ENCODE peak calls at places on chromosome 22, in seven cellular contexts. J, M, E, F, T, C and B are unnamed samples. For H3K36me3 and H3K9me3, the result is how much of the 10 kb centered on the place peaks cover.

GRCh38 chr22:25062378-25063095 is 110.0 kb downstream of the KIAA1671 start:
- DNase-seq in J (peak), M (no peak), E (no peak), F (no peak), T (no peak), C (no peak), B (no peak)

GRCh38 chr22:46712288-46712687 is 25.8 kb downstream of the CERK start:
- DNase-seq in J (no peak), M (no peak), E (no peak), F (no peak), T (no peak), C (no peak), B (no peak)

GRCh38 chr22:26323013-26323412 is 106.0 kb upstream of the ASPHD2 start:
- DNase-seq in J (no peak), M (no peak), E (no peak), F (no peak), T (no peak), C (no peak), B (no peak)

GRCh38 chr22:46781291-46781690 is 18.8 kb downstream of the TBC1D22A start:
- DNase-seq in J (no peak), M (no peak), E (no peak), F (no peak), T (no peak), C (no peak), B (no peak)

GRCh38 chr22:39343259-39344045 is 6.3 kb upstream of the SYNGR1 start:
- DNase-seq in J (peak), M (peak), E (no peak), F (no peak), T (peak), C (peak), B (peak)

GRCh38 chr22:23204125-23204488 is 23.8 kb downstream of the BCR start:
- DNase-seq in J (no peak), M (no peak), E (no peak), F (no peak), T (no peak), C (no peak), B (no peak)

GRCh38 chr22:44444341-44445306 is 53.4 kb downstream of the RTL6 start:
- DNase-seq in J (no peak), M (no peak), E (peak), F (no peak), T (no peak), C (no peak), B (no peak)

GRCh38 chr22:46976130-46976529 is 213.7 kb downstream of the TBC1D22A start:
- DNase-seq in J (no peak), M (no peak), E (no peak), F (no peak), T (no peak), C (no peak), B (no peak)

GRCh38 chr22:17368727-17369552 is at the start of gene CECR2:
- DNase-seq in J (peak), M (peak), E (peak), F (peak), T (peak), C (peak), B (peak)

GRCh38 chr22:33564683-33565082 is 355.6 kb downstream of the LARGE1 start:
- DNase-seq in J (no peak), M (no peak), E (no peak), F (no peak), T (no peak), C (no peak), B (no peak)

GRCh38 chr22:46993626-46994025 is 231.2 kb downstream of the TBC1D22A start:
- DNase-seq in J (no peak), M (no peak), E (no peak), F (no peak), T (no peak), C (no peak), B (peak)

GRCh38 chr22:36465232-36466021 is 16.0 kb downstream of the TXN2 start:
- DNase-seq in J (peak), M (peak), E (peak), F (peak), T (peak), C (peak), B (no peak)

GRCh38 chr22:46922037-46922436 is 159.6 kb downstream of the TBC1D22A start:
- DNase-seq in J (no peak), M (no peak), E (no peak), F (no peak), T (no peak), C (no peak), B (no peak)

GRCh38 chr22:36339171-36340065 is 48.3 kb downstream of the MYH9 start:
- DNase-seq in J (no peak), M (peak), E (no peak), F (no peak), T (peak), C (no peak), B (no peak)

GRCh38 chr22:30946354-30946753 is 22.2 kb downstream of the MORC2 start:
- DNase-seq in J (no peak), M (no peak), E (no peak), F (no peak), T (no peak), C (no peak), B (no peak)
- H3K36me3 ChIP-seq in J (half or more), M (half or more), E (under half), F (under half), T (under half), C (under half), B (half or more)

GRCh38 chr22:49349841-49350381 is 477.8 kb downstream of the BRD1 start:
- DNase-seq in J (peak), M (no peak), E (no peak), F (no peak), T (no peak), C (no peak), B (no peak)
- H3K9me3 ChIP-seq in J (under half), M (under half), E (under half), F (under half), T (under half), C (under half), B (under half)

DNA sequence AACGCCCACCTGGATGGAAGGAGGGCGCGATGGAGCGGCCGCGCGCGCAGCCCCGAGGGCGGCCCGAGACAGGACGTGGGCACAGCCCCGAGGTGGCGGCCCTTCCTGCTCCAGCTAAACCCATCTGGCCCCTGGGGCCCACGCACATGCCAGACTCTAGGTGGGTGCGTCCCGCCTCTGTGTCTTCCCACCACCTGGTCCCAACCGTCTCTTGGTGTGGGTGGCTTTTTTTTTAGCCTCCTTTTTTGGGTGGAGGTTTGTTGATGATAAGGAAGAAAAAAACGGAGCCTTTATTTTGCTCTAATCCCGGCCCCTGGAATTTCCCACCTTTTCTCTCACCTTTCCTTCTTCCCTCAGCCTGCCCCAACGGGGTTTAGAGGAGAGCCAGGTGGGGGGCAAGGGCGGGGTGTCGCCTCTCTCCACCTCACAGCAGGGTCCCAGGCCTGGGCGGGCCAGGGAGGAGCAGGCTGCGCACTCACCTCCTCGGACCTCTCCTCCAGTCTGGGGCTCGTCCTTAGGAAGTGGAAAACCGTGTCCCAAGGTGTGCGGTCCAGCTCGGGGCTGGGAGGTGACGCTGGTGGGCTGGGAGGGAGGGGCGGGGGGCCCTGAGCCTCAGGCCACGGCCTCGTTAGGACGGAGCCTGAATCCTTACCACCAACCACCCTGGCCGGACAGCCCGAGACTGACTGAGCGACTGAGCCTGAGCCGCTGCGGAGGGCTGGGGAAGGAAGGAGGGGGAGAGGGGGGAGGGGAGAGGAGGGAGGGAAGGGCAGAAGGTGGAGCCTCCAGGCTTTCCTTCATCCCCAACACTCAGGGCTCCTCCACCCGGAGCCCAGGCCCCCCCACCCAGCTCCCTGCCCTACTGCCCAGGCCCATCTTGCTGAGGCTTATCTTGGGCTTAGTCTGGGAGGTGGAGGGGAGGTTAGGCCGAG is at the start of gene SOX10:
- DNase-seq in J (no peak), M (no peak), E (no peak), F (no peak), T (no peak), C (no peak), B (no peak)
- H3K4me3 ChIP-seq in J (no peak), M (no peak), E (peak), F (no peak), T (no peak), C (no peak), B (no peak)

DNA sequence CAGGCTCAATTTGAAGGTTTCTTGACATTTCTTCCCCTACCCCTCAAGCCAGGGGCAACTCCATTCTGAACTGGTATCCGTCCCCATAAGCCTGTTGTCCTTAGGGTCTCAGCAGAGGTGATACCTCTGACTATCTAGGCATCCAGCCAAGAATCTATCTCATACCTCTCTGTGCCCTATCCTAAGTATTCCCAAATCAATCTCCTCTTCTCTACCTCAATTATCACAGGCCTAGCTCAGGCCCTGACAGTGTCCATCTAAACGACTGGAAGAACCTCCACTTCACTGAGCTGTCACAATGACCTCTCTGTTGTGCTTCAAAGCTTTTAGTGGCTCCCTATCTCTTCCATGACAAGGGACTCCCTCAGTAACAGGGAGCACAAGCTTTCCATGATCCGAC is 26.9 kb downstream of the HIRA start:
- DNase-seq in J (no peak), M (no peak), E (no peak), F (no peak), T (no peak), C (no peak), B (no peak)
- H3K36me3 ChIP-seq in J (half or more), M (under half), E (under half), F (under half), T (under half), C (under half), B (half or more)

GRCh38 chr22:48547971-48548370 is 1279.7 kb downstream of the BRD1 start:
- DNase-seq in J (no peak), M (no peak), E (no peak), F (no peak), T (no peak), C (no peak), B (no peak)
- H3K9me3 ChIP-seq in J (under half), M (under half), E (under half), F (under half), T (under half), C (under half), B (under half)

GRCh38 chr22:30266445-30267381 is at the start of gene OSM:
- DNase-seq in J (peak), M (no peak), E (peak), F (peak), T (no peak), C (peak), B (no peak)

GRCh38 chr22:30268331-30268730 is 1.7 kb upstream of the OSM start:
- DNase-seq in J (no peak), M (no peak), E (no peak), F (no peak), T (no peak), C (no peak), B (no peak)

GRCh38 chr22:30265131-30265720 is 1.4 kb downstream of the OSM start:
- DNase-seq in J (no peak), M (no peak), E (no peak), F (no peak), T (no peak), C (no peak), B (no peak)

GRCh38 chr22:30265851-30266444 is 703 bp downstream of the OSM start:
- DNase-seq in J (peak), M (no peak), E (peak), F (peak), T (no peak), C (peak), B (no peak)

DNA sequence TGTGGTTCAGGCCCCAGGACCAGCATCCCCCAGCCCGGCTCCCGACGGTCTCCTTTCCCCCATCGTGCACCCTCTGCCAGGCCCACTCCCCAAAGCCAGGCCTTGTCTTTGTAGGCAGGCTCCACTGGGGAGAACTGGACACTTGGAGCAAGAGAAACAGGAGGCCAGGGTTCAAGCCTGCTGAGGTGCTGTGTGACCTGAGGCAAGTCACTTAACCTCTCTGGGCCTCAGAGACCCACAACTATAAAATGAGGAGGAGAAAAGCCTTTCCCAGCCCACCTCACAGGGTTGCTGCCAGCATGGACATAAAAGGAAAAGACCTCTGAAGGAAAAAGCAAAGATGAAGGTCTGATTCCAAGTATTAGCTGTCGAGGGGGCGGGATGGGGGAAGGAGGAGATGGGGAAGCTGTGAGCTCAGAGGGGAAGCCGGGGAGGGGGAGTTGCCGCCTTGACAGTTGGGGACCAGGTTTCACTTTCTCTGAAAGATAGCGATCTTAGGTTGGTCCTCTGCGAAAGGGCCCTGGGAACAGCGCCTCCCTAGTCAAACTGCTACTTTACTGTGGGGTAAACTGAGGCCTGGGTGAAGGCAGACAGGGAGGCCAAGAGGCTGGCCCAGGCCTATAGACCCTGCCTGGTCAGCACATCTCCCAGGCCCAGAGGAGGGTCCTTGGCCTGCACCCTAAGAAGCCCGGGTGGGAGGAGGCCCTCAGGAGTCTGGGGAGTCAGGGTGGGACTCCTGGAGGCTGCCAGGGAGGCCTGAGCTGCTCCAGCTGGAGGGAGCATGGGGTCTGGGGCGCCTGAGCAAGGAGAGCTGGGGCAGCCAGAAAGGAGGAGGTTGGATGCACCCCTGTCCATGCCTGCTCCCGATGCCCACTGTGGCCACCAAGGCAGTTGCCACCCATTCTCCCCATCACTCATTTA is 991 bp upstream of the OSM start:
- DNase-seq in J (no peak), M (no peak), E (no peak), F (no peak), T (no peak), C (no peak), B (no peak)
- H3K4me3 ChIP-seq in J (peak), M (no peak), E (no peak), F (no peak), T (no peak), C (no peak), B (no peak)

GRCh38 chr22:40419718-40420117 is 49.3 kb downstream of the SGSM3 start:
- DNase-seq in J (no peak), M (no peak), E (no peak), F (no peak), T (no peak), C (no peak), B (no peak)

GRCh38 chr22:40421082-40421350 is 50.6 kb downstream of the SGSM3 start:
- DNase-seq in J (peak), M (no peak), E (no peak), F (no peak), T (no peak), C (no peak), B (no peak)

GRCh38 chr22:40421941-40422340 is 51.5 kb downstream of the SGSM3 start:
- DNase-seq in J (peak), M (no peak), E (no peak), F (no peak), T (no peak), C (no peak), B (no peak)

GRCh38 chr22:40418366-40419201 is 48.2 kb downstream of the SGSM3 start:
- DNase-seq in J (no peak), M (no peak), E (peak), F (no peak), T (peak), C (no peak), B (no peak)

GRCh38 chr22:40420341-40421081 is 50.1 kb downstream of the SGSM3 start:
- DNase-seq in J (peak), M (no peak), E (no peak), F (no peak), T (no peak), C (no peak), B (no peak)
- H3K36me3 ChIP-seq in J (half or more), M (under half), E (under half), F (under half), T (under half), C (under half), B (under half)

DNA sequence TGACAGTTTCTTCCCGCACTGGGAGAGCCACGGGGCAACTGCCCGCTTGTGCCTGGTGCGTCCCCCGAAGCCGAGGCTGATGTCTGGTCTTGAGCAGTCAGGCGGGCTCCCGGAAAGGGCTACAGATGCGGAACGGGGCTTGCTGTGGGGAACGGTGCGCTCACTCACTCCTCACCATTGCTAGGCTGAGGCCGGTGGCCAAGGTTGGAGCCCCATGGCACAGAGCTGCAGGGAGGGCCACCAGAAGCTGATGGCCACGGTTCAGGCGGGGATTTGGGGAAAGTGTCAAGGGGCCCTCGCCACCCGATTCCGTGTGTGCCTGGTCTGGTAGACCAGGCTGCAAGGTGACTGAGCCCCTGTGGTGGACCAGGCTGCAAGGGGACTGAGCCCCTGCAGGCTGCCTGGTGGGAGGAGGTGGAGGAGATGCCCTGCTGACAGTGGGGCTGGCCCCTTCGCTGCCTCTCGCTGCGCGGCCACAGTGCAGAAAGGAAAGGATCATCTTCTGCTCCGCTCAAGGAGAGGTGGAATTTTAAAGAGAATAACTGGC is 1315.8 kb downstream of the BRD1 start:
- DNase-seq in J (no peak), M (no peak), E (no peak), F (no peak), T (no peak), C (no peak), B (no peak)
- H3K9me3 ChIP-seq in J (under half), M (under half), E (under half), F (under half), T (under half), C (under half), B (under half)

GRCh38 chr22:29205260-29205597 is 467 bp upstream of the EMID1 start:
- DNase-seq in J (no peak), M (no peak), E (no peak), F (no peak), T (no peak), C (no peak), B (no peak)

GRCh38 chr22:29207231-29207550 is 1.5 kb downstream of the EMID1 start:
- DNase-seq in J (no peak), M (no peak), E (no peak), F (no peak), T (no peak), C (no peak), B (no peak)

GRCh38 chr22:29204617-29205183 is 996 bp upstream of the EMID1 start:
- DNase-seq in J (no peak), M (no peak), E (no peak), F (no peak), T (no peak), C (no peak), B (no peak)

GRCh38 chr22:29206372-29207230 is 905 bp downstream of the EMID1 start:
- DNase-seq in J (no peak), M (no peak), E (no peak), F (no peak), T (no peak), C (no peak), B (no peak)

GRCh38 chr22:29205598-29206371 is at the start of gene EMID1:
- DNase-seq in J (no peak), M (peak), E (no peak), F (peak), T (no peak), C (no peak), B (no peak)
- H3K4me3 ChIP-seq in J (peak), M (peak), E (peak), F (peak), T (peak), C (peak), B (peak)

GRCh38 chr22:42808516-42808915 is 48.6 kb downstream of the ARFGAP3 start:
- DNase-seq in J (no peak), M (no peak), E (no peak), F (no peak), T (no peak), C (no peak), B (no peak)
- H3K36me3 ChIP-seq in J (half or more), M (under half), E (under half), F (under half), T (under half), C (under half), B (under half)